ENCODE peak calls at places on chromosomes 1 and 21, in ten cellular contexts. One of them, this sample, is unnamed.

GRCh38 chr1:115465802-115466363 is 127.8 kb upstream of the NGF start:
- DNase-seq in cardiac fibroblast: no peak
- DNase-seq in fibroblast of pulmonary artery: no peak
- DNase-seq in thoracic aorta: no peak
- DNase-seq in uterus: no peak
- DNase-seq in cardiac muscle cell: no peak
- DNase-seq in AG09309: no peak
- DNase-seq in lower leg skin: no peak
- DNase-seq in AG04450: no peak
- DNase-seq in IMR-90: no peak
- DNase-seq in this sample: no peak

GRCh38 chr1:159795534-159795933 is 6.6 kb upstream of the FCRL6 start:
- DNase-seq in cardiac muscle cell: no peak
- DNase-seq in lower leg skin: peak
- DNase-seq in AG04450: no peak
- DNase-seq in fibroblast of pulmonary artery: no peak
- DNase-seq in uterus: no peak
- DNase-seq in thoracic aorta: no peak
- DNase-seq in AG09309: no peak
- DNase-seq in IMR-90: no peak
- DNase-seq in cardiac fibroblast: no peak
- DNase-seq in this sample: no peak

GRCh38 chr1:56820755-56821461 is 1.7 kb upstream of the FYB2 start:
- DNase-seq in lower leg skin: peak
- DNase-seq in thoracic aorta: no peak
- DNase-seq in cardiac fibroblast: peak
- DNase-seq in uterus: peak
- DNase-seq in IMR-90: peak
- DNase-seq in AG04450: peak
- DNase-seq in AG09309: no peak
- DNase-seq in cardiac muscle cell: peak
- DNase-seq in fibroblast of pulmonary artery: peak
- DNase-seq in this sample: no peak

GRCh38 chr1:7550981-7551380 is 220.1 kb upstream of the VAMP3 start:
- DNase-seq in uterus: no peak
- DNase-seq in IMR-90: no peak
- DNase-seq in lower leg skin: no peak
- DNase-seq in thoracic aorta: no peak
- DNase-seq in cardiac muscle cell: no peak
- DNase-seq in fibroblast of pulmonary artery: no peak
- DNase-seq in AG04450: no peak
- DNase-seq in cardiac fibroblast: no peak
- DNase-seq in AG09309: no peak
- DNase-seq in this sample: no peak

GRCh38 chr21:29256125-29256895 is 42.4 kb upstream of the BACH1 start:
- DNase-seq in uterus: no peak
- DNase-seq in lower leg skin: no peak
- DNase-seq in cardiac fibroblast: peak
- DNase-seq in thoracic aorta: no peak
- DNase-seq in AG09309: no peak
- DNase-seq in IMR-90: no peak
- DNase-seq in fibroblast of pulmonary artery: no peak
- DNase-seq in cardiac muscle cell: no peak
- DNase-seq in AG04450: no peak
- DNase-seq in this sample: no peak

GRCh38 chr21:26170471-26171309 is at the start of gene APP:
- DNase-seq in thoracic aorta: no peak
- DNase-seq in AG09309: no peak
- DNase-seq in uterus: peak
- DNase-seq in AG04450: peak
- DNase-seq in IMR-90: peak
- DNase-seq in cardiac fibroblast: peak
- DNase-seq in fibroblast of pulmonary artery: peak
- DNase-seq in cardiac muscle cell: peak
- DNase-seq in lower leg skin: peak
- DNase-seq in this sample: no peak

GRCh38 chr21:39444406-39445145 is 1.0 kb downstream of the LCA5L start:
- DNase-seq in uterus: peak
- DNase-seq in thoracic aorta: no peak
- DNase-seq in cardiac fibroblast: peak
- DNase-seq in IMR-90: peak
- DNase-seq in fibroblast of pulmonary artery: peak
- DNase-seq in lower leg skin: no peak
- DNase-seq in AG09309: no peak
- DNase-seq in AG04450: no peak
- DNase-seq in cardiac muscle cell: peak
- DNase-seq in this sample: no peak

GRCh38 chr1:52127181-52128175 is 14.4 kb upstream of the ZFYVE9 start:
- DNase-seq in fibroblast of pulmonary artery: peak
- DNase-seq in uterus: no peak
- DNase-seq in AG04450: peak
- DNase-seq in thoracic aorta: no peak
- DNase-seq in lower leg skin: no peak
- DNase-seq in AG09309: no peak
- DNase-seq in cardiac fibroblast: peak
- DNase-seq in IMR-90: peak
- DNase-seq in cardiac muscle cell: peak
- DNase-seq in this sample: no peak

GRCh38 chr1:24557711-24558121 is 1.8 kb downstream of the NCMAP start:
- DNase-seq in IMR-90: no peak
- DNase-seq in lower leg skin: peak
- DNase-seq in AG04450: no peak
- DNase-seq in thoracic aorta: no peak
- DNase-seq in AG09309: no peak
- DNase-seq in cardiac muscle cell: no peak
- DNase-seq in fibroblast of pulmonary artery: no peak
- DNase-seq in cardiac fibroblast: no peak
- DNase-seq in uterus: no peak
- DNase-seq in this sample: no peak

GRCh38 chr1:216604771-216605170 is 118.5 kb downstream of the ESRRG start:
- DNase-seq in cardiac fibroblast: no peak
- DNase-seq in lower leg skin: no peak
- DNase-seq in AG04450: no peak
- DNase-seq in thoracic aorta: no peak
- DNase-seq in cardiac muscle cell: no peak
- DNase-seq in AG09309: no peak
- DNase-seq in IMR-90: no peak
- DNase-seq in fibroblast of pulmonary artery: no peak
- DNase-seq in uterus: no peak
- DNase-seq in this sample: no peak

GRCh38 chr1:183287191-183287675 is 101.2 kb downstream of the LAMC2 start:
- DNase-seq in thoracic aorta: no peak
- DNase-seq in cardiac muscle cell: peak
- DNase-seq in lower leg skin: no peak
- DNase-seq in uterus: peak
- DNase-seq in cardiac fibroblast: peak
- DNase-seq in AG09309: no peak
- DNase-seq in AG04450: no peak
- DNase-seq in IMR-90: peak
- DNase-seq in fibroblast of pulmonary artery: peak
- DNase-seq in this sample: no peak

GRCh38 chr1:216464489-216464888 is 41.2 kb upstream of the USH2A start:
- DNase-seq in thoracic aorta: no peak
- DNase-seq in lower leg skin: no peak
- DNase-seq in cardiac muscle cell: no peak
- DNase-seq in AG04450: peak
- DNase-seq in IMR-90: peak
- DNase-seq in AG09309: peak
- DNase-seq in cardiac fibroblast: peak
- DNase-seq in fibroblast of pulmonary artery: peak
- DNase-seq in uterus: no peak
- DNase-seq in this sample: no peak

GRCh38 chr1:155196893-155197638 is 10.6 kb downstream of the THBS3 start:
- DNase-seq in AG09309: no peak
- DNase-seq in AG04450: no peak
- DNase-seq in cardiac muscle cell: no peak
- DNase-seq in fibroblast of pulmonary artery: no peak
- DNase-seq in lower leg skin: no peak
- DNase-seq in IMR-90: no peak
- DNase-seq in cardiac fibroblast: no peak
- DNase-seq in uterus: no peak
- DNase-seq in thoracic aorta: no peak
- DNase-seq in this sample: no peak

GRCh38 chr1:230823835-230824485 is 44.4 kb downstream of the C1orf198 start:
- DNase-seq in lower leg skin: no peak
- DNase-seq in IMR-90: no peak
- DNase-seq in cardiac fibroblast: no peak
- DNase-seq in thoracic aorta: no peak
- DNase-seq in uterus: no peak
- DNase-seq in AG04450: no peak
- DNase-seq in fibroblast of pulmonary artery: no peak
- DNase-seq in AG09309: no peak
- DNase-seq in cardiac muscle cell: no peak
- DNase-seq in this sample: no peak

GRCh38 chr21:46252840-46253239 is 24.3 kb upstream of the LSS start:
- DNase-seq in fibroblast of pulmonary artery: no peak
- DNase-seq in AG09309: no peak
- DNase-seq in cardiac muscle cell: no peak
- DNase-seq in IMR-90: no peak
- DNase-seq in cardiac fibroblast: no peak
- DNase-seq in thoracic aorta: no peak
- DNase-seq in AG04450: no peak
- DNase-seq in lower leg skin: no peak
- DNase-seq in uterus: no peak
- DNase-seq in this sample: no peak

GRCh38 chr21:46255758-46256337 is 27.3 kb upstream of the LSS start:
- DNase-seq in uterus: no peak
- DNase-seq in IMR-90: no peak
- DNase-seq in cardiac muscle cell: no peak
- DNase-seq in AG09309: no peak
- DNase-seq in lower leg skin: peak
- DNase-seq in AG04450: no peak
- DNase-seq in thoracic aorta: no peak
- DNase-seq in fibroblast of pulmonary artery: no peak
- DNase-seq in cardiac fibroblast: no peak
- DNase-seq in this sample: no peak

GRCh38 chr21:46255166-46255565 is 26.6 kb upstream of the LSS start:
- DNase-seq in lower leg skin: peak
- DNase-seq in uterus: no peak
- DNase-seq in fibroblast of pulmonary artery: no peak
- DNase-seq in IMR-90: no peak
- DNase-seq in cardiac muscle cell: no peak
- DNase-seq in AG04450: no peak
- DNase-seq in cardiac fibroblast: no peak
- DNase-seq in thoracic aorta: no peak
- DNase-seq in AG09309: no peak
- DNase-seq in this sample: no peak

GRCh38 chr21:46254208-46254975 is 25.8 kb upstream of the LSS start:
- DNase-seq in thoracic aorta: no peak
- DNase-seq in AG04450: no peak
- DNase-seq in lower leg skin: no peak
- DNase-seq in fibroblast of pulmonary artery: no peak
- DNase-seq in cardiac fibroblast: no peak
- DNase-seq in AG09309: no peak
- DNase-seq in cardiac muscle cell: no peak
- DNase-seq in IMR-90: no peak
- DNase-seq in uterus: no peak
- DNase-seq in this sample: no peak

GRCh38 chr21:46253610-46254124 is 25.1 kb upstream of the LSS start:
- DNase-seq in IMR-90: peak
- DNase-seq in lower leg skin: no peak
- DNase-seq in cardiac fibroblast: peak
- DNase-seq in uterus: no peak
- DNase-seq in cardiac muscle cell: peak
- DNase-seq in AG04450: no peak
- DNase-seq in fibroblast of pulmonary artery: peak
- DNase-seq in AG09309: no peak
- DNase-seq in thoracic aorta: no peak
- DNase-seq in this sample: no peak
- H3K4me3 ChIP-seq in IMR-90: no peak
- H3K4me3 ChIP-seq in lower leg skin: no peak
- H3K4me3 ChIP-seq in cardiac fibroblast: no peak
- H3K4me3 ChIP-seq in uterus: no peak
- H3K4me3 ChIP-seq in cardiac muscle cell: no peak
- H3K4me3 ChIP-seq in AG04450: no peak
- H3K4me3 ChIP-seq in fibroblast of pulmonary artery: no peak
- H3K4me3 ChIP-seq in AG09309: no peak
- H3K4me3 ChIP-seq in thoracic aorta: no peak
- H3K4me3 ChIP-seq in this sample: no peak

GRCh38 chr1:110218739-110219138 is 8.6 kb downstream of the KCNC4 start:
- DNase-seq in IMR-90: peak
- DNase-seq in cardiac muscle cell: peak
- DNase-seq in thoracic aorta: no peak
- DNase-seq in AG04450: no peak
- DNase-seq in uterus: no peak
- DNase-seq in cardiac fibroblast: no peak
- DNase-seq in AG09309: no peak
- DNase-seq in fibroblast of pulmonary artery: peak
- DNase-seq in lower leg skin: no peak
- DNase-seq in this sample: no peak
- TF ChIP-seq CTCF in IMR-90: peak
- TF ChIP-seq CTCF in cardiac muscle cell: no peak
- TF ChIP-seq CTCF in thoracic aorta: no peak
- TF ChIP-seq CTCF in AG04450: peak
- TF ChIP-seq CTCF in uterus: no peak
- TF ChIP-seq CTCF in cardiac fibroblast: no peak
- TF ChIP-seq CTCF in AG09309: no peak
- TF ChIP-seq CTCF in fibroblast of pulmonary artery: no peak
- TF ChIP-seq CTCF in lower leg skin: no peak
- TF ChIP-seq CTCF in this sample: peak

DNA sequence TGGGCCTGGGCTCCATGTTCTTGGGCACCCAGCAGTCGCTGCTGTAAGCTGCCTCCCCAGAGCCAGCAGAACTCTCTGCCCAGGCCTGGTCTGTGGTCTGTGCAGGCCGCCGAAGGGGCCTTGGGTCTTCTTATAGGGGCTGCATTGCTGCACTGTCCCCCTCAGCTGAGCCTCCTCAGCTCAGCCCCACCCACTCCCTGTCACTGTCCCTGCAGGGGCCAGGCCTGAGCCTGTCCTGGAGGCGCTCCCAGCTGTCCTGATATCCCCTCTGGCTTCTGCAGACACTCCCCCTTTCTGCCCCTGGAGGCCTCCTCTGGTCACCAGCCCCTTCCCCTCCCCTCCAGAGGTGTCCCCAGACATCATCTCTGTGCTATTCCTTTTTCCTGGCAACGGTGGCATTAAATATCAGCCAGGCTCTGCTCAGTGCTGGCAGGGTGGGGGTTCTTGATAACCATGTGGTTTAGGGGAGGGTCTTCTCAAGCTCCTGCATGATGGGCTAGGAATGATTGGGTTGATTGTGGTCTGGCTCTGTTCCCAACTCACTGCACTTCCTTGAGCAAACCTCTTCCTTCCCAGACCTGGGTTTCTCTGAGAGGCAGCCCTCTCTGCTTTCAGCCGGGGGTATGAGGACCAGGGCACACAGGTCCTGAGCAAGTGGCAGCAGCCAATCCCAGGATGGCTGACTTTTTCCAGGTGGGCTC is 3.6 kb upstream of the FOXO6 start:
- DNase-seq in uterus: peak
- DNase-seq in IMR-90: no peak
- DNase-seq in AG04450: no peak
- DNase-seq in fibroblast of pulmonary artery: no peak
- DNase-seq in lower leg skin: peak
- DNase-seq in cardiac muscle cell: peak
- DNase-seq in AG09309: no peak
- DNase-seq in cardiac fibroblast: no peak
- DNase-seq in thoracic aorta: no peak
- DNase-seq in this sample: peak
- H3K4me3 ChIP-seq in uterus: no peak
- H3K4me3 ChIP-seq in IMR-90: no peak
- H3K4me3 ChIP-seq in AG04450: no peak
- H3K4me3 ChIP-seq in fibroblast of pulmonary artery: no peak
- H3K4me3 ChIP-seq in lower leg skin: no peak
- H3K4me3 ChIP-seq in cardiac muscle cell: no peak
- H3K4me3 ChIP-seq in AG09309: no peak
- H3K4me3 ChIP-seq in cardiac fibroblast: no peak
- H3K4me3 ChIP-seq in thoracic aorta: no peak
- H3K4me3 ChIP-seq in this sample: no peak

GRCh38 chr1:119327436-119328155 is 41.0 kb upstream of the HAO2 start:
- DNase-seq in fibroblast of pulmonary artery: peak
- DNase-seq in AG09309: peak
- DNase-seq in lower leg skin: no peak
- DNase-seq in AG04450: no peak
- DNase-seq in cardiac fibroblast: no peak
- DNase-seq in thoracic aorta: no peak
- DNase-seq in uterus: peak
- DNase-seq in cardiac muscle cell: peak
- DNase-seq in IMR-90: no peak
- DNase-seq in this sample: no peak
- TF ChIP-seq CTCF in fibroblast of pulmonary artery: peak
- TF ChIP-seq CTCF in AG09309: peak
- TF ChIP-seq CTCF in lower leg skin: no peak
- TF ChIP-seq CTCF in AG04450: peak
- TF ChIP-seq CTCF in cardiac fibroblast: peak
- TF ChIP-seq CTCF in thoracic aorta: no peak
- TF ChIP-seq CTCF in uterus: no peak
- TF ChIP-seq CTCF in cardiac muscle cell: peak
- TF ChIP-seq CTCF in IMR-90: peak
- TF ChIP-seq CTCF in this sample: peak